ENCODE peak calls at places on chromosome 12, in ten cellular contexts. Q, F, M, B, X, T, P, S, J and Y are unnamed samples.

GRCh38 chr12:109715310-109716091 is 1.9 kb downstream of the FAM222A start:
- DNase-seq in Q (no peak), F (peak; percentile 52), M (no peak), B (no peak), X (no peak), T (no peak), P (no peak), S (no peak), J (no peak), Y (no peak)

GRCh38 chr12:13208533-13209278 is 12.2 kb downstream of the EMP1 start:
- DNase-seq in Q (no peak), F (no peak), M (no peak), B (peak; percentile 40), X (no peak), T (no peak), P (no peak), S (no peak), J (peak; percentile 85), Y (no peak)

GRCh38 chr12:69345077-69345476 is 3.1 kb upstream of the LYZ start:
- DNase-seq in Q (no peak), F (no peak), M (no peak), B (no peak), X (no peak), T (no peak), P (no peak), S (no peak), J (no peak), Y (no peak)

GRCh38 chr12:55816876-55817351 is 610 bp downstream of the SARNP start:
- DNase-seq in Q (no peak), F (no peak), M (no peak), B (no peak), X (no peak), T (no peak), P (no peak), S (no peak), J (peak; percentile 48), Y (no peak)

GRCh38 chr12:48442191-48442828 is 30.0 kb upstream of the ANP32D start:
- DNase-seq in Q (no peak), F (no peak), M (no peak), B (no peak), X (no peak), T (no peak), P (no peak), S (no peak), J (no peak), Y (no peak)

GRCh38 chr12:31629756-31630732 is 29.4 kb upstream of the ETFBKMT start:
- DNase-seq in Q (no peak), F (no peak), M (no peak), B (no peak), X (no peak), T (no peak), P (no peak), S (peak; percentile 72), J (peak; percentile 82), Y (no peak)

GRCh38 chr12:28807535-28807934 is 341.5 kb upstream of the FAR2 start:
- DNase-seq in Q (no peak), F (no peak), M (no peak), B (no peak), X (no peak), T (no peak), P (no peak), S (no peak), J (no peak), Y (no peak)

GRCh38 chr12:32947203-32947795 is 50.7 kb upstream of the PKP2 start:
- DNase-seq in Q (no peak), F (peak; percentile 78), M (no peak), B (peak; percentile 18), X (no peak), T (no peak), P (no peak), S (peak; percentile 27), J (peak; percentile 62), Y (peak; percentile 50)

GRCh38 chr12:13864081-13864673 is 117.2 kb downstream of the GRIN2B start:
- DNase-seq in Q (peak; percentile 17), F (peak; percentile 83), M (peak; percentile 86), B (peak; percentile 72), X (peak; percentile 21), T (peak; percentile 43), P (peak; percentile 72), S (peak; percentile 49), J (peak; percentile 69), Y (peak; percentile 34)

GRCh38 chr12:2336409-2336829 is 283.6 kb downstream of the CACNA1C start:
- DNase-seq in Q (no peak), F (no peak), M (no peak), B (no peak), X (no peak), T (no peak), P (peak; percentile 79), S (peak; percentile 93), J (peak; percentile 92), Y (peak; percentile 87)

GRCh38 chr12:120006248-120006975 is 17.4 kb downstream of the BICDL1 start:
- DNase-seq in Q (no peak), F (no peak), M (no peak), B (no peak), X (no peak), T (no peak), P (no peak), S (no peak), J (no peak), Y (peak; percentile 56)

GRCh38 chr12:49807991-49808580 is 20.1 kb downstream of the NCKAP5L start:
- DNase-seq in Q (no peak), F (no peak), M (no peak), B (no peak), X (no peak), T (no peak), P (no peak), S (no peak), J (no peak), Y (no peak)

GRCh38 chr12:42325326-42325775 is 543 bp downstream of the ZCRB1 start:
- DNase-seq in Q (no peak), F (no peak), M (no peak), B (no peak), X (no peak), T (no peak), P (no peak), S (no peak), J (peak; percentile 22), Y (no peak)

GRCh38 chr12:6322352-6322751 is 11.9 kb downstream of the PLEKHG6 start:
- DNase-seq in Q (no peak), F (no peak), M (no peak), B (no peak), X (no peak), T (no peak), P (no peak), S (no peak), J (no peak), Y (peak; percentile 1)

GRCh38 chr12:93526786-93527428 is 45.6 kb upstream of the SOCS2 start:
- DNase-seq in Q (no peak), F (no peak), M (no peak), B (no peak), X (no peak), T (no peak), P (no peak), S (peak; percentile 91), J (peak; percentile 97), Y (peak; percentile 88)

GRCh38 chr12:2776129-2776806 is 18.5 kb upstream of the FKBP4 start:
- DNase-seq in Q (no peak), F (no peak), M (no peak), B (no peak), X (no peak), T (no peak), P (no peak), S (no peak), J (no peak), Y (no peak)

GRCh38 chr12:40336573-40337199 is 111.9 kb downstream of the LRRK2 start:
- DNase-seq in Q (no peak), F (peak; percentile 71), M (no peak), B (no peak), X (no peak), T (no peak), P (no peak), S (peak; percentile 12), J (peak; percentile 48), Y (no peak)

GRCh38 chr12:131390408-131391100 is 320.3 kb upstream of the SFSWAP start:
- DNase-seq in Q (no peak), F (no peak), M (peak; percentile 46), B (peak; percentile 15), X (no peak), T (no peak), P (no peak), S (no peak), J (no peak), Y (no peak)

GRCh38 chr12:93634416-93634815 is 42.8 kb upstream of the CRADD start:
- DNase-seq in Q (no peak), F (no peak), M (no peak), B (no peak), X (no peak), T (no peak), P (no peak), S (peak; percentile 31), J (peak; percentile 53), Y (no peak)